ENCODE peak calls at places on chromosomes 2 and 18, in four cellular contexts. N, W, F and T are unnamed samples.

GRCh38 chr2:23685706-23686105 is 241.2 kb downstream of the ATAD2B start:
- DNase-seq in N (no peak), F (no peak), W (no peak), T (no peak)

GRCh38 chr2:17470855-17471641 is 47.2 kb downstream of the RAD51AP2 start:
- DNase-seq in N (no peak), W (no peak), F (no peak), T (no peak)

GRCh38 chr2:160838100-160838499 is 322.1 kb upstream of the TANK start:
- DNase-seq in W (no peak), N (no peak), F (no peak), T (no peak)

GRCh38 chr2:119005081-119005480 is 63.1 kb downstream of the MARCO start:
- DNase-seq in W (no peak), N (no peak), F (no peak), T (peak)

GRCh38 chr18:46062781-46063180 is 9.3 kb downstream of the PSTPIP2 start:
- DNase-seq in F (no peak), W (no peak), N (no peak), T (no peak)

GRCh38 chr2:18610103-18610502 is 20.7 kb upstream of the NT5C1B start:
- DNase-seq in W (no peak), F (no peak), N (no peak), T (no peak)

GRCh38 chr2:35421485-35421884 is 934.1 kb upstream of the CRIM1 start:
- DNase-seq in F (no peak), W (no peak), N (no peak), T (no peak)

GRCh38 chr18:57533399-57533884 is 53.1 kb downstream of the FECH start:
- DNase-seq in F (no peak), N (peak), W (no peak), T (no peak)

GRCh38 chr2:151051584-151052220 is 210.0 kb downstream of the RBM43 start:
- DNase-seq in F (no peak), W (peak), N (peak), T (peak)

GRCh38 chr2:47631840-47632398 is 151.0 kb upstream of the MSH6 start:
- DNase-seq in N (peak), F (no peak), W (no peak), T (peak)

GRCh38 chr2:194087569-194087968 is 1569.5 kb upstream of the SLC39A10 start:
- DNase-seq in F (no peak), N (no peak), W (no peak), T (no peak)

GRCh38 chr2:66268756-66269155 is 166.2 kb upstream of the MEIS1 start:
- DNase-seq in W (no peak), N (no peak), F (no peak), T (no peak)

GRCh38 chr2:240820014-240820606 is at the start of gene KIF1A:
- DNase-seq in F (peak), N (no peak), W (no peak), T (no peak)

GRCh38 chr2:153606623-153607022 is 128.1 kb upstream of the RPRM start:
- DNase-seq in W (no peak), N (no peak), F (no peak), T (no peak)

GRCh38 chr2:158102446-158102845 is 770 bp downstream of the UPP2 start:
- DNase-seq in N (peak), W (no peak), F (no peak), T (peak)

GRCh38 chr2:220165401-220165800 is 538.0 kb downstream of the SLC4A3 start:
- DNase-seq in N (no peak), F (no peak), W (no peak), T (no peak)

GRCh38 chr2:129767987-129768386 is 211.5 kb upstream of the RAB6C start:
- DNase-seq in F (no peak), N (no peak), W (no peak), T (no peak)